ENCODE peak calls at places on chromosomes 13 and 19, in eight cellular contexts. R is esophagus squamous epithelium, V is spleen, Y is uterus, J is A549, H is stomach, P is Peyer's patch, T is HCT116. A is an unnamed sample.

GRCh38 chr13:47865883-47866282 is 135.2 kb downstream of the SUCLA2 start:
- DNase-seq in R (no peak), V (no peak), Y (no peak), J (no peak), H (no peak), P (no peak), T (no peak), A (no peak)

GRCh38 chr13:40974460-40975407 is 44.4 kb downstream of the ELF1 start:
- DNase-seq in R (no peak), V (no peak), Y (no peak), J (peak; percentile 58), H (no peak), P (no peak), T (peak; percentile 23), A (no peak)

GRCh38 chr13:29369060-29369743 is 226.3 kb downstream of the SLC7A1 start:
- DNase-seq in R (no peak), V (no peak), Y (no peak), J (peak; percentile 35), H (no peak), P (no peak), T (peak; percentile 27), A (no peak)

GRCh38 chr19:3198901-3199700 is 13.4 kb downstream of the NCLN start:
- DNase-seq in R (no peak), V (no peak), Y (no peak), J (no peak), H (no peak), P (no peak), T (no peak), A (no peak)

GRCh38 chr19:9161427-9161826 is 17.4 kb upstream of the OR7D2 start:
- DNase-seq in R (no peak), V (no peak), Y (no peak), J (no peak), H (no peak), P (no peak), T (no peak), A (no peak)

GRCh38 chr13:59360108-59360507 is 803.6 kb downstream of the DIAPH3 start:
- DNase-seq in R (no peak), V (no peak), Y (no peak), J (no peak), H (no peak), P (no peak), T (no peak), A (no peak)

GRCh38 chr13:50463662-50464061 is 379.8 kb downstream of the DLEU7 start:
- DNase-seq in R (no peak), V (no peak), Y (no peak), J (no peak), H (no peak), P (no peak), T (no peak), A (no peak)

GRCh38 chr13:26052136-26052736 is 420 bp upstream of the SHISA2 start:
- DNase-seq in R (no peak), V (no peak), Y (no peak), J (no peak), H (no peak), P (no peak), T (no peak), A (no peak)

GRCh38 chr19:13964776-13965175 is 12.5 kb downstream of the DCAF15 start:
- DNase-seq in R (no peak), V (no peak), Y (no peak), J (no peak), H (no peak), P (no peak), T (no peak), A (no peak)

DNA sequence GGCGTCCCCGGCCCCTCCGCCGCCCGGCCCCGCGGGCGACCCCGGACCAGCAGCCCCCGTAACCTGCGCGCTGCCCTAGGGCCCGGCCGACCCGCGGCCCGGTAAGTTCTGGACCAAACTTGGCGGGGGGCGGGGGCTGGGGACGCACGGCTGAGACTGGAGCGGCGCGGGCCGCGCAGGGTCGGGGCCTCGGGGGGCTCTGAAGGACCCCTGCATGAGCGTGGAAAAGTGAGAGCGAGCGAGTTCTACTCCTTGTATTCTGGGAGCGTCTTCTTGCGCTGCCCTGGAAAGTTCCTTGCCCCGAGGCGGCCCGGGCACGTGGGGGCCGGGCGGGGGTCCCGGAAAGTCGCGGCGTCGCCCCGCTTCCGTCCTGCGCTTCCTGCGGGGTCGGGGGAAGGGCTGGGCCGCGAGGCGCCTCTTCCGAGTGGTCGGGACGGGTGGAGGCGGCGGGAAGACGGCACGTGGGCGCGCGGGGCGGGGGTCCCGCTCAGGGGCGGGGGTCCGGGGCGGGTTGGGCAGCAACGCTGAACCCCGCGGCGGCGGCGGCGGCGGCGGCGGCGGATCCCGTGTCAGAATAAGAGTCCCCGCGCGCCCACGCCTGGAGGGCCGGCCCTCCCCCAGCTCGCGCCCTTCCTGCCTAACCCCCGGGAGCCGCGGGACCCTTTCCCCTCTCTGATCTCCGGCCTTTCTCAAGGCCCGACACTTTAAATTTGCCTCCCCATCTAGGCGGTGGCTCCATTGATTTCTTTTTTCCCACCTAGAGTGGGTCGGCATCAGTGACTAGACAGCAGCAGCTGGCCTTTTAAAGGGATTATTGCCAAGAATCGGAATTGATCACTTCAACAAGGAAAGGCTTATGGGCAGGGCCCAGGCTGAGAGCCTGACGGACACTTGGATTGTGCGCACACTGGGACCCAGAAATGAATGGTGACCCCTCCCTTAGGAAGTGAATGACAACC is 723 bp downstream of the GATAD2A start:
- DNase-seq in R (no peak), V (peak; percentile 92), Y (peak; percentile 51), J (peak; percentile 30), H (peak; percentile 49), P (peak; percentile 78), T (no peak), A (no peak)
- H3K4me1 ChIP-seq in R (peaks cover 42% of the 10 kb centered on the region), V (peaks cover 90% of the 10 kb centered on the region), Y (peaks cover 17% of the 10 kb centered on the region), J (peaks cover 32% of the 10 kb centered on the region), H (peaks cover 69% of the 10 kb centered on the region), P (peaks cover 29% of the 10 kb centered on the region), T (peaks cover 59% of the 10 kb centered on the region), A (peaks cover 74% of the 10 kb centered on the region)

DNA sequence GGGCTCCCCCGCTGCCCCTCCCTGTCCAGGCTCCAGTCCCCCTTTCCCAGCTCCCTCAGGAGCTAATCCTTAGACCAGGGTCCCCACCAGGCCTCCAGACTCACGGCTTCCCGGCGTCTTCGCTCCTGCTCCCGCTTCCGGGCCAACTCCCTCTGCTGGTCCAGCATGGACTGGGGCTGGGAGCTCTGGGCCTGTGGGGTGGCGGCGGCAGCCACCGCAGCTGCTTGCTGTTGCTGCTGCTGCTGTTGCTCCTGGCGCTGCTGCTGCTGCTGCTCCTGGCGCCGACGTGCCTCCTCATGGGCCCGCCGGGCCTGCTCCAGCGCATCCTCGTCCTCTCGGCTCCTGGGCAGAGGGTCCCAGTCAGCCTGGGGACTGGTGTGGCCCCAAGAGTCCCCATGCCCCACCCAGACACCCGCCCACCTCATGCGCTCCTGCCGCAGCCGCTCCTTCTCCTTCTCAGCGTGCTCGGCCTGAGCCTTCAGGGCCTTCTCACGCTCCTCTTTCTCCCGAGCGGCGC is 6.4 kb upstream of the EPHX3 start:
- DNase-seq in R (no peak), V (no peak), Y (no peak), J (no peak), H (no peak), P (no peak), T (no peak), A (no peak)
- TF ChIP-seq CTCF in R (no peak), V (no peak), Y (no peak), J (no peak), H (no peak), P (no peak), T (no peak), A (no peak)

GRCh38 chr19:41709951-41710645 is 1.7 kb downstream of the CEACAM5 start:
- DNase-seq in R (no peak), V (no peak), Y (no peak), J (no peak), H (peak; percentile 19), P (no peak), T (no peak), A (peak; percentile 32)

GRCh38 chr19:41706741-41707501 is 1.5 kb upstream of the CEACAM5 start:
- DNase-seq in R (no peak), V (peak; percentile 90), Y (peak; percentile 1), J (peak; percentile 91), H (peak; percentile 79), P (peak; percentile 88), T (peak; percentile 69), A (peak; percentile 77)

GRCh38 chr19:41707502-41707812 is 969 bp upstream of the CEACAM5 start:
- DNase-seq in R (no peak), V (no peak), Y (peak; percentile 7), J (peak; percentile 49), H (no peak), P (no peak), T (no peak), A (no peak)

GRCh38 chr19:41707871-41708371 is 505 bp upstream of the CEACAM5 start:
- DNase-seq in R (no peak), V (no peak), Y (no peak), J (no peak), H (no peak), P (no peak), T (no peak), A (peak; percentile 56)

DNA sequence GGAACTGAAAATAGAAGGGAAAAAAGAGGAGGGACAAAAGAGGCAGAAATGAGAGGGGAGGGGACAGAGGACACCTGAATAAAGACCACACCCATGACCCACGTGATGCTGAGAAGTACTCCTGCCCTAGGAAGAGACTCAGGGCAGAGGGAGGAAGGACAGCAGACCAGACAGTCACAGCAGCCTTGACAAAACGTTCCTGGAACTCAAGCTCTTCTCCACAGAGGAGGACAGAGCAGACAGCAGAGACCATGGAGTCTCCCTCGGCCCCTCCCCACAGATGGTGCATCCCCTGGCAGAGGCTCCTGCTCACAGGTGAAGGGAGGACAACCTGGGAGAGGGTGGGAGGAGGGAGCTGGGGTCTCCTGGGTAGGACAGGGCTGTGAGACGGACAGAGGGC is at the start of gene CEACAM5:
- DNase-seq in R (no peak), V (peak; percentile 51), Y (no peak), J (no peak), H (no peak), P (no peak), T (no peak), A (no peak)
- TF ChIP-seq POLR2A in R (no peak), V (no peak), Y (no peak), J (no peak), H (no peak), P (peak; percentile 57), T (no peak), A (no peak)

GRCh38 chr13:112960671-112961070 is 8.3 kb upstream of the MCF2L start:
- DNase-seq in R (no peak), V (peak; percentile 59), Y (no peak), J (no peak), H (no peak), P (no peak), T (no peak), A (peak; percentile 69)

GRCh38 chr13:112962911-112963625 is 5.9 kb upstream of the MCF2L start:
- DNase-seq in R (no peak), V (peak; percentile 54), Y (no peak), J (no peak), H (no peak), P (no peak), T (no peak), A (peak; percentile 47)

GRCh38 chr13:112961457-112962369 is 7.3 kb upstream of the MCF2L start:
- DNase-seq in R (no peak), V (peak; percentile 69), Y (no peak), J (no peak), H (no peak), P (peak; percentile 29), T (no peak), A (peak; percentile 67)

GRCh38 chr13:112963641-112964040 is 5.4 kb upstream of the MCF2L start:
- DNase-seq in R (no peak), V (peak; percentile 63), Y (no peak), J (no peak), H (no peak), P (peak; percentile 27), T (no peak), A (peak; percentile 56)

DNA sequence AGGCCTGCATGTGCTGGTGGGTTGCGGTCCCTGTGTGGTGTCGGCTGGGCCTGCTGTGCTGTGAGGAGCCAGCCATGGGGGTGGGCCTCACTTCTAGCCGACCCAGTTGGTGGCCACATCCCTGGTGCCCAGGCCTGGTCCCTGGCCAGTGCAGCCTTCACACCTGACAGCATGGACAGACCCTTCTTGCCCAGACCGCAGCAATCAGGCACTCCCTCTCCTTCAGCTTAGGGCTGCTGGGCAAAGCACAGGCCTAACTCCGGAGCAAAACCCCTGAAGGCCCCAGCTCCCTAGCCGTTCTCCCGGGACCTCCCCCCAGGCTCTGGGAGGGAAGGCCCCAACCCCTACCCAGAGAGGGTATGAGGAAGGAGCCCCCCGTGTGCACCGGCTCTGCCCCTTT is 6.6 kb upstream of the MCF2L start:
- DNase-seq in R (no peak), V (peak; percentile 56), Y (no peak), J (no peak), H (no peak), P (peak; percentile 25), T (no peak), A (peak; percentile 46)
- H3K4me1 ChIP-seq in R (no peaks in the 10 kb centered on the region), V (peaks cover 5% of the 10 kb centered on the region), Y (no peaks in the 10 kb centered on the region), J (no peaks in the 10 kb centered on the region), H (peaks cover 5% of the 10 kb centered on the region), P (no peaks in the 10 kb centered on the region), T (peaks cover 6% of the 10 kb centered on the region), A (peaks cover 5% of the 10 kb centered on the region)

A was measured in suprapubic skin.